ENCODE peak calls at places on chromosomes 3 and 15, in five cellular contexts. P, B, D, R and Z are unnamed samples.

GRCh38 chr3:128794067-128794768 is 68.2 kb downstream of the RAB7A start:
- DNase-seq in P (peak; percentile 86), B (peak; percentile 93), D (peak; percentile 88), R (no peak), Z (peak; percentile 47)

GRCh38 chr3:172177803-172178316 is 138.5 kb downstream of the FNDC3B start:
- DNase-seq in P (no peak), B (no peak), D (no peak), R (no peak), Z (no peak)

GRCh38 chr15:38524156-38524555 is 40.5 kb downstream of the RASGRP1 start:
- DNase-seq in P (peak; percentile 50), B (no peak), D (no peak), R (no peak), Z (no peak)

GRCh38 chr3:15708882-15709677 is 88.7 kb downstream of the ANKRD28 start:
- DNase-seq in P (peak; percentile 78), B (peak; percentile 17), D (peak; percentile 79), R (no peak), Z (peak; percentile 53)

GRCh38 chr3:125028657-125029056 is 27.1 kb downstream of the HEG1 start:
- DNase-seq in P (no peak), B (no peak), D (no peak), R (no peak), Z (no peak)

GRCh38 chr15:90412356-90413194 is 24.5 kb downstream of the IQGAP1 start:
- DNase-seq in P (peak; percentile 67), B (peak; percentile 89), D (peak; percentile 89), R (peak; percentile 84), Z (peak; percentile 74)

GRCh38 chr3:2876362-2876761 is 233.8 kb downstream of the IL5RA start:
- DNase-seq in P (no peak), B (no peak), D (no peak), R (no peak), Z (no peak)

GRCh38 chr15:88394553-88395159 is 72.5 kb downstream of the MRPL46 start:
- DNase-seq in P (no peak), B (peak; percentile 31), D (no peak), R (no peak), Z (peak; percentile 15)

GRCh38 chr3:58874795-58875194 is 175.0 kb downstream of the CFAP20DC start:
- DNase-seq in P (peak; percentile 62), B (peak; percentile 53), D (no peak), R (no peak), Z (no peak)

GRCh38 chr15:58520936-58521292 is 89.1 kb downstream of the LIPC start:
- DNase-seq in P (no peak), B (no peak), D (no peak), R (no peak), Z (no peak)

GRCh38 chr15:67520976-67521769 is at the start of gene C15orf61:
- DNase-seq in P (peak; percentile 75), B (peak; percentile 65), D (peak; percentile 83), R (peak; percentile 91), Z (peak; percentile 92)

GRCh38 chr3:196643201-196643749 is 3.8 kb downstream of the NRROS start:
- DNase-seq in P (no peak), B (no peak), D (no peak), R (no peak), Z (no peak)

GRCh38 chr3:42347928-42348327 is 62.5 kb downstream of the LYZL4 start:
- DNase-seq in P (no peak), B (no peak), D (no peak), R (no peak), Z (no peak)

GRCh38 chr3:186109897-186110803 is 1.3 kb upstream of the ETV5 start:
- DNase-seq in P (peak; percentile 21), B (peak; percentile 12), D (peak; percentile 72), R (peak; percentile 30), Z (peak; percentile 62)

GRCh38 chr3:169966951-169967915 is 626 bp downstream of the SEC62 start:
- DNase-seq in P (peak; percentile 49), B (peak; percentile 37), D (peak; percentile 76), R (peak; percentile 52), Z (peak; percentile 67)
- H3K9ac ChIP-seq in P (peak overlapping the region; percentile 87), B (peak overlapping the region; percentile 95), D (peak overlapping the region; percentile 97), R (peak overlapping the region; percentile 98), Z (peak overlapping the region; percentile 94)

DNA sequence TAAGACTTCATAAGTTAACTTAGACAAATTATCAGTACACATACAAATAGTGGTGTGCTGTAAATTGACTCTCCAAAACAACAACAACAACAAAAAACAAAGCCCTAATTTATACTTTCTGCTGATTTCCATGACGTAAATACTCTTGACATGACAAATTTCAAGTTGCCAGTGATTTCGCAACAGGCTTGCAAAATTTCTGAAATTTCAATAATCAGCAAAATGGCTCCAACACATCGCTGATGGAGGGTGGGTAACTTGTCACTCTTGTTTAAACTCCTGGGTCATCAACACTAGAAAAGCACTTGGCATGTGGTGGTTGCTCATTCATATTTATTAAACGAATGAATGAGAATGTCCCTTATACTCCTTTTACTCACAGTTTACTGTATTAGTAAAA is 205.2 kb upstream of the SATB1 start:
- DNase-seq in P (no peak), B (no peak), D (no peak), R (no peak), Z (no peak)
- H3K9ac ChIP-seq in P (no peak overlapping the region), B (no peak overlapping the region), D (no peak overlapping the region), R (no peak overlapping the region), Z (no peak overlapping the region)

GRCh38 chr15:77168211-77168610 is 97.3 kb upstream of the TSPAN3 start:
- DNase-seq in P (no peak), B (peak; percentile 55), D (no peak), R (no peak), Z (no peak)
- H3K9ac ChIP-seq in P (no peak overlapping the region), B (no peak overlapping the region), D (no peak overlapping the region), R (no peak overlapping the region), Z (no peak overlapping the region)

DNA sequence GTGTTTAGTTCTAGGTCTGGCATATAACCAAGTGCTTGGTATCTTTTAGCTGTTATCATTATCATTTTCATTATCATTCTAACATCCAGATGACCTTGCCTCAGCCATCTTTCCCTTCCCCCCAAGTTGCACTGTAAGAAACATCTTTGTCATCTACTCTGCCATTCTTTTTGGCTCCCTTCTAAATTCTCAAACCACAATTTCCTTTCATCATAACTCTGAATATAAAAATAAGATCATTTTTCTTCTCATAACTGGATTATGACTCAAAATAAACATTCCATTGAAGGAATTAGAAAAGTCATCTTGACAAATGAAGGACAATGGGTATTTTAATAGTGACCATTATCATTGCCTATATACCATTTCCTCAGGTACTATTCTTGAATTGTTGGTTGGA is 786.2 kb downstream of the AGBL1 start:
- DNase-seq in P (no peak), B (peak; percentile 41), D (no peak), R (no peak), Z (no peak)
- H3K9ac ChIP-seq in P (no peak overlapping the region), B (no peak overlapping the region), D (no peak overlapping the region), R (no peak overlapping the region), Z (no peak overlapping the region)

DNA sequence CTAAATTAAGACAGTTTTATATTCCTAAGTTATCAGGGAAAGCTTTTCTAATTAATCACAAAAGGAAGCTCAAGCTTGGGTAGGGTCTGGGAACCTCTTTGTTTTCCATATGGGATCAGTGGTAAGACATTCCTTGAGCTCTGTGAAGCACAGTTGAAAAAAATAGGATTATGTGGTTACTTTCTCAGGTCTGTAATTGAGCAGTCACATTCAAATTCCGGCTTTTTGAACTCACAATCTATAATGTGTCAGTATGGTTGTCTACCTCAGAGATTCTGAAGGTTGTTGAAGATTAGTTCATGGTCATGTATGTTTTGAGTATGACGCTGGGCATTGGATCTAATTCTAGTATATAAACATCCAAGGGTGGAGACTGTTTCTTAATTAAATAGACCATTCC is 364.5 kb downstream of the LPP start:
- DNase-seq in P (no peak), B (no peak), D (no peak), R (no peak), Z (no peak)
- H3K9ac ChIP-seq in P (no peak overlapping the region), B (no peak overlapping the region), D (no peak overlapping the region), R (no peak overlapping the region), Z (no peak overlapping the region)

DNA sequence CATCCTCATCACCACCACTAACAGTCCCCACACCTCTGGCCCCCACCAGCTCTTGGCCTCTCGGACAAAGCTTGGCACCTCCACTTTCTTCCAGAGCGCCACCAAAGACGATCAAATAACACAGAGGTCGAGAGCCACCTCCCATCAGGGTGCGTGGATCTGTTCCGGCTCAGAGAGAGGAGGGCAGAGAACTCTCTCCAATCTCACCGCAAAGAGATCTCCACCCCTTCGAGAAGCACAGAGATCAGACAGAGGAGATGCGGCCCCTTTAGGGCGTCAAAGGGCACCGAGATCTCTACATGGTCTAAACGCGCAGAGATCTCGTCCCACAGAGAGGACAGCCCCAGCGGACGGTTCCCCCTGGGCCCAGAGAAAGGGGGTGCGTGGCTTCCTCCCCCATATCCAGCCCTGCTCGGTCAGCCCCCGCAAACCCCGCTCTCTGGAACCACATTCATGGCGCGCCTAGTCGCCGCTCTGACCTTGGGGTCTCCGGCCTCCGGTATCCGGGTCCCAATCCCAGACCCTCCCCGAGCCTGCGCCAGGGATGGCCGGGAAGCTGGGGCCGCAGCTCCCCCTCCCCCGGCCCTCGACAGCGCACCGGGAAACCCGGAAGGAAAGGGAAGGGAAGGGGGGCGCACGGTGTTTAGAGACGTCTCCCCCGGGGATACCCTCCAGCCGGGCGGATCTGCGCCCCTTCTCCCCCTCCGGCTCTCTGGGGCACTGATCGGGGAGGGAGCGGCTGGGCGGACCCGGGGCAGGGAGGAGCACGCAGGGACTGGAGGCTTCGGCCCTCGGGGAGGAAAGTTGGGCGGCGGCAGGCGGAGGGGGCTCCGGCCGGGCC is 608 bp downstream of the SCN5A start:
- DNase-seq in P (no peak), B (no peak), D (no peak), R (no peak), Z (no peak)
- H3K9ac ChIP-seq in P (peak overlapping the region; percentile 24), B (peak overlapping the region; percentile 48), D (peak overlapping the region; percentile 38), R (peak overlapping the region; percentile 62), Z (peak overlapping the region; percentile 16)

GRCh38 chr3:102156426-102156825 is 278.4 kb upstream of the ZPLD1 start:
- DNase-seq in P (peak; percentile 95), B (peak; percentile 89), D (peak; percentile 91), R (no peak), Z (peak; percentile 71)
- H3K9ac ChIP-seq in P (no peak overlapping the region), B (peak overlapping the region; percentile 53), D (peak overlapping the region; percentile 61), R (no peak overlapping the region), Z (no peak overlapping the region)